ENCODE peak calls at places on chromosomes 6 and 20, in six cellular contexts. B is astrocyte of the spinal cord; L is transverse colon; F is aorta; N is CD4-positive, alpha-beta memory T cell; O is stimulated activated CD4-positive, alpha-beta T cell treated with anti-CD3 and anti-CD28 coated beads, Interleukin-15, amount 100 ng/mL, for 1 hour. R is an unnamed sample.

GRCh38 chr6:100838011-100838410 is 43.1 kb downstream of the ASCC3 start:
- DNase-seq in F (no peak), N (no peak), O (no peak), B (no peak), L (no peak), R (no peak)

GRCh38 chr20:53974785-53975555 is 95.4 kb downstream of the BCAS1 start:
- DNase-seq in O (no peak), L (no peak), F (no peak), N (no peak), B (no peak), R (no peak)

GRCh38 chr6:45741437-45742166 is 274.1 kb downstream of the CLIC5 start:
- DNase-seq in F (no peak), B (peak; percentile 37), O (no peak), N (no peak), L (peak; percentile 20), R (peak; percentile 27)

GRCh38 chr20:40797425-40797824 is 108.4 kb upstream of the MAFB start:
- DNase-seq in N (no peak), F (no peak), O (no peak), L (no peak), B (peak; percentile 16), R (no peak)

GRCh38 chr20:24502184-24502583 is 32.8 kb downstream of the SYNDIG1 start:
- DNase-seq in O (no peak), B (peak; percentile 91), L (no peak), N (no peak), F (peak; percentile 73), R (no peak)

GRCh38 chr6:81838031-81838430 is 85.5 kb upstream of the TENT5A start:
- DNase-seq in O (no peak), L (no peak), F (no peak), B (peak; percentile 36), N (no peak), R (no peak)

GRCh38 chr20:24777746-24778145 is 171.3 kb upstream of the CST7 start:
- DNase-seq in F (no peak), B (no peak), L (no peak), O (no peak), N (no peak), R (no peak)

GRCh38 chr6:90793771-90794170 is 206.9 kb upstream of the MAP3K7 start:
- DNase-seq in B (no peak), N (no peak), L (no peak), O (no peak), F (no peak), R (no peak)

GRCh38 chr6:167116109-167116837 is 6.6 kb upstream of the CCR6 start:
- DNase-seq in F (no peak), L (no peak), N (no peak), B (no peak), O (no peak), R (no peak)

GRCh38 chr6:29655658-29656057 is 1.2 kb upstream of the MOG start:
- DNase-seq in O (no peak), F (no peak), N (no peak), B (no peak), L (no peak), R (no peak)

GRCh38 chr20:34312544-34313217 is 9.5 kb upstream of the AHCY start:
- DNase-seq in O (peak; percentile 73), L (peak; percentile 92), B (peak; percentile 81), F (peak; percentile 90), N (peak; percentile 84), R (peak; percentile 88)

GRCh38 chr6:48476257-48476656 is 365.3 kb upstream of the PTCHD4 start:
- DNase-seq in O (no peak), L (no peak), B (peak; percentile 16), F (no peak), N (no peak), R (no peak)

R was measured in GM10248.